ENCODE peak calls at places on chromosome 17, in eight cellular contexts. Q, A, X, Z, C, P, D and T are unnamed samples.

GRCh38 chr17:59378621-59379194 is 47.3 kb downstream of the YPEL2 start:
- DNase-seq in A (no peak), Z (no peak), C (no peak), D (peak), P (no peak), X (no peak), Q (peak), T (peak)

GRCh38 chr17:31559647-31560501 is 168.4 kb downstream of the RAB11FIP4 start:
- DNase-seq in C (no peak), X (no peak), D (no peak), Q (no peak), P (no peak), A (no peak), Z (no peak), T (peak)

GRCh38 chr17:78844301-78845005 is 3.8 kb upstream of the USP36 start:
- DNase-seq in Q (no peak), D (no peak), C (no peak), P (no peak), X (peak), Z (no peak), A (no peak), T (no peak)

GRCh38 chr17:83121921-83122820 is 42.8 kb downstream of the METRNL start:
- DNase-seq in X (no peak), D (no peak), Q (no peak), C (no peak), Z (no peak), P (no peak), A (no peak), T (no peak)

GRCh38 chr17:6669479-6670212 is 18.1 kb downstream of the C17orf100 start:
- DNase-seq in X (peak), D (no peak), A (no peak), Z (no peak), C (no peak), P (no peak), Q (no peak), T (no peak)

GRCh38 chr17:39668141-39668924 is at the start of gene PNMT:
- DNase-seq in P (no peak), X (peak), Z (peak), Q (no peak), A (peak), C (peak), D (no peak), T (peak)

GRCh38 chr17:57999496-58000017 is 7.5 kb downstream of the SRSF1 start:
- DNase-seq in X (peak), D (no peak), Q (no peak), C (no peak), P (no peak), Z (no peak), A (no peak), T (peak)

GRCh38 chr17:41586863-41587495 is at the start of gene KRT14:
- DNase-seq in A (no peak), X (no peak), Q (no peak), D (no peak), C (no peak), P (no peak), Z (no peak), T (no peak)

GRCh38 chr17:36592711-36593321 is 1.1 kb downstream of the DHRS11 start:
- DNase-seq in X (no peak), Z (no peak), A (no peak), D (peak), Q (no peak), C (no peak), P (no peak), T (no peak)

GRCh38 chr17:60416368-60416925 is 5.8 kb upstream of the CHCT1 start:
- DNase-seq in P (no peak), Q (no peak), A (no peak), D (no peak), Z (no peak), X (no peak), C (no peak), T (peak)

GRCh38 chr17:59964455-59965328 is at the start of gene RNFT1:
- DNase-seq in X (peak), Q (peak), C (peak), Z (peak), P (peak), D (peak), A (peak), T (peak)

GRCh38 chr17:77995146-77995852 is 36.8 kb downstream of the TNRC6C start:
- DNase-seq in Z (no peak), X (no peak), Q (no peak), C (no peak), P (no peak), A (no peak), D (no peak), T (peak)

GRCh38 chr17:74446551-74447500 is 14.9 kb downstream of the GPRC5C start:
- DNase-seq in X (no peak), A (no peak), C (no peak), Z (no peak), Q (no peak), D (no peak), P (no peak), T (no peak)

GRCh38 chr17:59496178-59496577 is 69.2 kb upstream of the DHX40 start:
- DNase-seq in D (no peak), A (no peak), X (no peak), P (no peak), Z (no peak), C (no peak), Q (no peak), T (no peak)

GRCh38 chr17:60327122-60327869 is 64.6 kb downstream of the USP32 start:
- DNase-seq in P (peak), Q (no peak), A (no peak), Z (no peak), X (no peak), C (no peak), D (no peak), T (no peak)

GRCh38 chr17:8146381-8147140 is 5.6 kb downstream of the PER1 start:
- DNase-seq in C (no peak), X (no peak), P (no peak), Q (no peak), D (no peak), Z (no peak), A (no peak), T (no peak)

GRCh38 chr17:81854974-81855774 is 5.2 kb downstream of the P4HB start:
- DNase-seq in D (no peak), Q (no peak), X (peak), C (peak), A (no peak), P (no peak), Z (no peak), T (no peak)

GRCh38 chr17:72421128-72422092 is 300.6 kb downstream of the SOX9 start:
- DNase-seq in C (peak), D (peak), Q (peak), Z (no peak), P (no peak), X (peak), A (no peak), T (peak)